ENCODE peak calls at places on chromosomes 13 and 19, in ten cellular contexts. One of them, this sample, is unnamed.

GRCh38 chr19:18590273-18591272 is 2.0 kb downstream of the REX1BD start:
- DNase-seq in LHCN-M2: peak; percentile 39
- DNase-seq in adrenal gland: no peak
- DNase-seq in stimulated activated CD8-positive, alpha-beta memory T cell treated with anti-CD3 and anti-CD28 coated beads, Interleukin-7, amount 100 ng/mL, for 1 hour: no peak
- DNase-seq in BE2C: peak; percentile 98
- DNase-seq in stimulated activated CD4-positive, alpha-beta T cell treated with anti-CD3 and anti-CD28 coated beads, Interleukin-1b, Interleukin-23, amount 100 ng/mL, for 1 hour: no peak
- DNase-seq in tibial nerve: peak; percentile 55
- DNase-seq in EH: peak; percentile 77
- DNase-seq in ACHN: no peak
- DNase-seq in HCT116: peak; percentile 96
- DNase-seq in this sample: peak; percentile 75

GRCh38 chr19:3862826-3863500 is 5.9 kb downstream of the ZFR2 start:
- DNase-seq in LHCN-M2: no peak
- DNase-seq in adrenal gland: no peak
- DNase-seq in stimulated activated CD8-positive, alpha-beta memory T cell treated with anti-CD3 and anti-CD28 coated beads, Interleukin-7, amount 100 ng/mL, for 1 hour: no peak
- DNase-seq in BE2C: no peak
- DNase-seq in stimulated activated CD4-positive, alpha-beta T cell treated with anti-CD3 and anti-CD28 coated beads, Interleukin-1b, Interleukin-23, amount 100 ng/mL, for 1 hour: no peak
- DNase-seq in tibial nerve: no peak
- DNase-seq in EH: no peak
- DNase-seq in ACHN: no peak
- DNase-seq in HCT116: no peak
- DNase-seq in this sample: no peak

GRCh38 chr13:38662362-38662761 is 24.5 kb upstream of the FREM2 start:
- DNase-seq in LHCN-M2: no peak
- DNase-seq in adrenal gland: peak; percentile 74
- DNase-seq in stimulated activated CD8-positive, alpha-beta memory T cell treated with anti-CD3 and anti-CD28 coated beads, Interleukin-7, amount 100 ng/mL, for 1 hour: no peak
- DNase-seq in BE2C: no peak
- DNase-seq in stimulated activated CD4-positive, alpha-beta T cell treated with anti-CD3 and anti-CD28 coated beads, Interleukin-1b, Interleukin-23, amount 100 ng/mL, for 1 hour: no peak
- DNase-seq in tibial nerve: no peak
- DNase-seq in EH: no peak
- DNase-seq in ACHN: peak; percentile 8
- DNase-seq in HCT116: no peak
- DNase-seq in this sample: no peak

GRCh38 chr19:14375582-14376291 is 5.5 kb upstream of the ADGRE5 start:
- DNase-seq in LHCN-M2: no peak
- DNase-seq in adrenal gland: peak; percentile 23
- DNase-seq in stimulated activated CD8-positive, alpha-beta memory T cell treated with anti-CD3 and anti-CD28 coated beads, Interleukin-7, amount 100 ng/mL, for 1 hour: no peak
- DNase-seq in BE2C: no peak
- DNase-seq in stimulated activated CD4-positive, alpha-beta T cell treated with anti-CD3 and anti-CD28 coated beads, Interleukin-1b, Interleukin-23, amount 100 ng/mL, for 1 hour: no peak
- DNase-seq in tibial nerve: no peak
- DNase-seq in EH: peak; percentile 62
- DNase-seq in ACHN: no peak
- DNase-seq in HCT116: no peak
- DNase-seq in this sample: no peak

GRCh38 chr13:34459856-34460255 is 482.2 kb upstream of the NBEA start:
- DNase-seq in LHCN-M2: peak; percentile 4
- DNase-seq in adrenal gland: no peak
- DNase-seq in stimulated activated CD8-positive, alpha-beta memory T cell treated with anti-CD3 and anti-CD28 coated beads, Interleukin-7, amount 100 ng/mL, for 1 hour: no peak
- DNase-seq in BE2C: no peak
- DNase-seq in stimulated activated CD4-positive, alpha-beta T cell treated with anti-CD3 and anti-CD28 coated beads, Interleukin-1b, Interleukin-23, amount 100 ng/mL, for 1 hour: no peak
- DNase-seq in tibial nerve: no peak
- DNase-seq in EH: peak; percentile 6
- DNase-seq in ACHN: no peak
- DNase-seq in HCT116: no peak
- DNase-seq in this sample: no peak

GRCh38 chr13:105291987-105292386 is 1243.5 kb downstream of the EFNB2 start:
- DNase-seq in LHCN-M2: no peak
- DNase-seq in adrenal gland: no peak
- DNase-seq in stimulated activated CD8-positive, alpha-beta memory T cell treated with anti-CD3 and anti-CD28 coated beads, Interleukin-7, amount 100 ng/mL, for 1 hour: no peak
- DNase-seq in BE2C: no peak
- DNase-seq in stimulated activated CD4-positive, alpha-beta T cell treated with anti-CD3 and anti-CD28 coated beads, Interleukin-1b, Interleukin-23, amount 100 ng/mL, for 1 hour: no peak
- DNase-seq in tibial nerve: no peak
- DNase-seq in EH: no peak
- DNase-seq in ACHN: no peak
- DNase-seq in HCT116: no peak
- DNase-seq in this sample: no peak

GRCh38 chr13:97429681-97430081 is 4.3 kb upstream of the RAP2A start:
- DNase-seq in LHCN-M2: peak; percentile 53
- DNase-seq in adrenal gland: no peak
- DNase-seq in stimulated activated CD8-positive, alpha-beta memory T cell treated with anti-CD3 and anti-CD28 coated beads, Interleukin-7, amount 100 ng/mL, for 1 hour: no peak
- DNase-seq in BE2C: no peak
- DNase-seq in stimulated activated CD4-positive, alpha-beta T cell treated with anti-CD3 and anti-CD28 coated beads, Interleukin-1b, Interleukin-23, amount 100 ng/mL, for 1 hour: no peak
- DNase-seq in tibial nerve: no peak
- DNase-seq in EH: peak; percentile 57
- DNase-seq in ACHN: no peak
- DNase-seq in HCT116: no peak
- DNase-seq in this sample: no peak

GRCh38 chr13:51942189-51942588 is 69.1 kb downstream of the ATP7B start:
- DNase-seq in LHCN-M2: no peak
- DNase-seq in adrenal gland: no peak
- DNase-seq in stimulated activated CD8-positive, alpha-beta memory T cell treated with anti-CD3 and anti-CD28 coated beads, Interleukin-7, amount 100 ng/mL, for 1 hour: no peak
- DNase-seq in BE2C: no peak
- DNase-seq in stimulated activated CD4-positive, alpha-beta T cell treated with anti-CD3 and anti-CD28 coated beads, Interleukin-1b, Interleukin-23, amount 100 ng/mL, for 1 hour: no peak
- DNase-seq in tibial nerve: no peak
- DNase-seq in EH: no peak
- DNase-seq in ACHN: no peak
- DNase-seq in HCT116: peak; percentile 19
- DNase-seq in this sample: no peak

GRCh38 chr19:36125557-36125956 is 10.3 kb downstream of the TBCB start:
- DNase-seq in LHCN-M2: no peak
- DNase-seq in adrenal gland: no peak
- DNase-seq in stimulated activated CD8-positive, alpha-beta memory T cell treated with anti-CD3 and anti-CD28 coated beads, Interleukin-7, amount 100 ng/mL, for 1 hour: no peak
- DNase-seq in BE2C: no peak
- DNase-seq in stimulated activated CD4-positive, alpha-beta T cell treated with anti-CD3 and anti-CD28 coated beads, Interleukin-1b, Interleukin-23, amount 100 ng/mL, for 1 hour: no peak
- DNase-seq in tibial nerve: no peak
- DNase-seq in EH: no peak
- DNase-seq in ACHN: no peak
- DNase-seq in HCT116: no peak
- DNase-seq in this sample: no peak

GRCh38 chr19:10007366-10007765 is 2.9 kb downstream of the COL5A3 start:
- DNase-seq in LHCN-M2: no peak
- DNase-seq in adrenal gland: no peak
- DNase-seq in stimulated activated CD8-positive, alpha-beta memory T cell treated with anti-CD3 and anti-CD28 coated beads, Interleukin-7, amount 100 ng/mL, for 1 hour: no peak
- DNase-seq in BE2C: no peak
- DNase-seq in stimulated activated CD4-positive, alpha-beta T cell treated with anti-CD3 and anti-CD28 coated beads, Interleukin-1b, Interleukin-23, amount 100 ng/mL, for 1 hour: no peak
- DNase-seq in tibial nerve: no peak
- DNase-seq in EH: no peak
- DNase-seq in ACHN: no peak
- DNase-seq in HCT116: no peak
- DNase-seq in this sample: no peak

GRCh38 chr19:36409841-36410240 is 8.6 kb downstream of the ZFP82 start:
- DNase-seq in LHCN-M2: no peak
- DNase-seq in adrenal gland: no peak
- DNase-seq in stimulated activated CD8-positive, alpha-beta memory T cell treated with anti-CD3 and anti-CD28 coated beads, Interleukin-7, amount 100 ng/mL, for 1 hour: no peak
- DNase-seq in BE2C: no peak
- DNase-seq in stimulated activated CD4-positive, alpha-beta T cell treated with anti-CD3 and anti-CD28 coated beads, Interleukin-1b, Interleukin-23, amount 100 ng/mL, for 1 hour: no peak
- DNase-seq in tibial nerve: no peak
- DNase-seq in EH: no peak
- DNase-seq in ACHN: no peak
- DNase-seq in HCT116: no peak
- DNase-seq in this sample: no peak